ENCODE peak calls at places on chromosomes 11 and 22, in nine cellular contexts. One of them, this sample, is unnamed.
A peak's percentile ranks its signal among the peaks of the same experiment; 100 is the strongest.

GRCh38 chr22:24105661-24106060 is 75.6 kb upstream of the SUSD2 start:
- DNase-seq in A549: no peak
- DNase-seq in thoracic aorta: no peak
- DNase-seq in CD8-positive, alpha-beta memory T cell: no peak
- DNase-seq in HCT116: no peak
- DNase-seq in sigmoid colon: no peak
- DNase-seq in uterus: no peak
- DNase-seq in GM12878: no peak
- DNase-seq in CD8-positive, alpha-beta T cell: no peak
- DNase-seq in this sample: no peak

GRCh38 chr11:124900464-124900863 is 2.8 kb upstream of the ROBO4 start:
- DNase-seq in GM12878: no peak
- DNase-seq in A549: peak; percentile 49
- DNase-seq in uterus: peak; percentile 56
- DNase-seq in CD8-positive, alpha-beta T cell: peak; percentile 40
- DNase-seq in HCT116: peak; percentile 23
- DNase-seq in thoracic aorta: no peak
- DNase-seq in CD8-positive, alpha-beta memory T cell: no peak
- DNase-seq in sigmoid colon: peak; percentile 71
- DNase-seq in this sample: no peak

GRCh38 chr22:46076651-46077339 is 73.5 kb upstream of the PPARA start:
- DNase-seq in sigmoid colon: peak; percentile 84
- DNase-seq in HCT116: no peak
- DNase-seq in thoracic aorta: no peak
- DNase-seq in CD8-positive, alpha-beta memory T cell: peak; percentile 30
- DNase-seq in CD8-positive, alpha-beta T cell: no peak
- DNase-seq in uterus: peak; percentile 68
- DNase-seq in A549: peak; percentile 76
- DNase-seq in GM12878: no peak
- DNase-seq in this sample: peak; percentile 57

GRCh38 chr11:94511932-94512781 is at the start of gene C11orf97:
- DNase-seq in GM12878: no peak
- DNase-seq in sigmoid colon: peak; percentile 72
- DNase-seq in uterus: peak; percentile 33
- DNase-seq in A549: no peak
- DNase-seq in HCT116: no peak
- DNase-seq in CD8-positive, alpha-beta T cell: peak; percentile 75
- DNase-seq in thoracic aorta: no peak
- DNase-seq in CD8-positive, alpha-beta memory T cell: peak; percentile 69
- DNase-seq in this sample: peak; percentile 65

GRCh38 chr22:33921576-33922181 is 1.4 kb upstream of the LARGE1 start:
- DNase-seq in HCT116: no peak
- DNase-seq in CD8-positive, alpha-beta T cell: no peak
- DNase-seq in GM12878: no peak
- DNase-seq in thoracic aorta: no peak
- DNase-seq in uterus: peak; percentile 70
- DNase-seq in A549: peak; percentile 17
- DNase-seq in CD8-positive, alpha-beta memory T cell: no peak
- DNase-seq in sigmoid colon: peak; percentile 86
- DNase-seq in this sample: peak; percentile 46

GRCh38 chr11:17923213-17923612 is 89.6 kb downstream of the SERGEF start:
- DNase-seq in A549: no peak
- DNase-seq in CD8-positive, alpha-beta memory T cell: no peak
- DNase-seq in thoracic aorta: no peak
- DNase-seq in HCT116: no peak
- DNase-seq in uterus: no peak
- DNase-seq in CD8-positive, alpha-beta T cell: no peak
- DNase-seq in GM12878: no peak
- DNase-seq in sigmoid colon: no peak
- DNase-seq in this sample: no peak

GRCh38 chr11:44358713-44359112 is 48.8 kb upstream of the ALX4 start:
- DNase-seq in CD8-positive, alpha-beta memory T cell: no peak
- DNase-seq in thoracic aorta: no peak
- DNase-seq in CD8-positive, alpha-beta T cell: no peak
- DNase-seq in sigmoid colon: no peak
- DNase-seq in GM12878: no peak
- DNase-seq in uterus: no peak
- DNase-seq in HCT116: no peak
- DNase-seq in A549: no peak
- DNase-seq in this sample: no peak

GRCh38 chr11:67492801-67493547 is 10.1 kb downstream of the AIP start:
- DNase-seq in GM12878: no peak
- DNase-seq in sigmoid colon: peak; percentile 65
- DNase-seq in CD8-positive, alpha-beta memory T cell: no peak
- DNase-seq in thoracic aorta: no peak
- DNase-seq in CD8-positive, alpha-beta T cell: no peak
- DNase-seq in A549: no peak
- DNase-seq in HCT116: no peak
- DNase-seq in uterus: no peak
- DNase-seq in this sample: no peak

GRCh38 chr11:96748639-96749370 is 359.0 kb downstream of the JRKL start:
- DNase-seq in sigmoid colon: no peak
- DNase-seq in uterus: no peak
- DNase-seq in GM12878: no peak
- DNase-seq in HCT116: no peak
- DNase-seq in thoracic aorta: no peak
- DNase-seq in A549: no peak
- DNase-seq in CD8-positive, alpha-beta memory T cell: no peak
- DNase-seq in CD8-positive, alpha-beta T cell: no peak
- DNase-seq in this sample: no peak

GRCh38 chr11:30758946-30759501 is 172.9 kb upstream of the MPPED2 start:
- DNase-seq in CD8-positive, alpha-beta T cell: no peak
- DNase-seq in GM12878: no peak
- DNase-seq in HCT116: no peak
- DNase-seq in uterus: peak; percentile 50
- DNase-seq in sigmoid colon: peak; percentile 61
- DNase-seq in CD8-positive, alpha-beta memory T cell: no peak
- DNase-seq in A549: no peak
- DNase-seq in thoracic aorta: no peak
- DNase-seq in this sample: no peak

GRCh38 chr22:42683599-42684283 is 34.5 kb upstream of the CYB5R3 start:
- DNase-seq in uterus: peak; percentile 86
- DNase-seq in CD8-positive, alpha-beta T cell: no peak
- DNase-seq in CD8-positive, alpha-beta memory T cell: no peak
- DNase-seq in sigmoid colon: peak; percentile 96
- DNase-seq in thoracic aorta: no peak
- DNase-seq in HCT116: no peak
- DNase-seq in A549: no peak
- DNase-seq in GM12878: no peak
- DNase-seq in this sample: no peak

GRCh38 chr11:120883404-120884135 is 140.3 kb upstream of the TBCEL start:
- DNase-seq in uterus: peak; percentile 37
- DNase-seq in HCT116: no peak
- DNase-seq in GM12878: no peak
- DNase-seq in thoracic aorta: peak; percentile 11
- DNase-seq in sigmoid colon: no peak
- DNase-seq in CD8-positive, alpha-beta memory T cell: no peak
- DNase-seq in A549: no peak
- DNase-seq in CD8-positive, alpha-beta T cell: no peak
- DNase-seq in this sample: no peak

GRCh38 chr22:37309221-37310074 is 27.1 kb downstream of the CYTH4 start:
- DNase-seq in uterus: no peak
- DNase-seq in CD8-positive, alpha-beta memory T cell: peak; percentile 78
- DNase-seq in CD8-positive, alpha-beta T cell: peak; percentile 82
- DNase-seq in sigmoid colon: no peak
- DNase-seq in A549: no peak
- DNase-seq in HCT116: no peak
- DNase-seq in GM12878: peak; percentile 55
- DNase-seq in thoracic aorta: no peak
- DNase-seq in this sample: no peak

GRCh38 chr22:47439643-47440265 is 677.3 kb downstream of the TBC1D22A start:
- DNase-seq in HCT116: no peak
- DNase-seq in sigmoid colon: peak; percentile 15
- DNase-seq in CD8-positive, alpha-beta T cell: no peak
- DNase-seq in A549: no peak
- DNase-seq in thoracic aorta: no peak
- DNase-seq in CD8-positive, alpha-beta memory T cell: no peak
- DNase-seq in GM12878: no peak
- DNase-seq in uterus: no peak
- DNase-seq in this sample: no peak
- H3K9me3 ChIP-seq in HCT116: no peaks in the 10 kb centered on the region
- H3K9me3 ChIP-seq in sigmoid colon: no peaks in the 10 kb centered on the region
- H3K9me3 ChIP-seq in CD8-positive, alpha-beta T cell: no peaks in the 10 kb centered on the region
- H3K9me3 ChIP-seq in A549: peaks cover 9% of the 10 kb centered on the region
- H3K9me3 ChIP-seq in thoracic aorta: no peaks in the 10 kb centered on the region
- H3K9me3 ChIP-seq in CD8-positive, alpha-beta memory T cell: no peaks in the 10 kb centered on the region
- H3K9me3 ChIP-seq in GM12878: no peaks in the 10 kb centered on the region
- H3K9me3 ChIP-seq in uterus: no peaks in the 10 kb centered on the region
- H3K9me3 ChIP-seq in this sample: peaks cover 11% of the 10 kb centered on the region

DNA sequence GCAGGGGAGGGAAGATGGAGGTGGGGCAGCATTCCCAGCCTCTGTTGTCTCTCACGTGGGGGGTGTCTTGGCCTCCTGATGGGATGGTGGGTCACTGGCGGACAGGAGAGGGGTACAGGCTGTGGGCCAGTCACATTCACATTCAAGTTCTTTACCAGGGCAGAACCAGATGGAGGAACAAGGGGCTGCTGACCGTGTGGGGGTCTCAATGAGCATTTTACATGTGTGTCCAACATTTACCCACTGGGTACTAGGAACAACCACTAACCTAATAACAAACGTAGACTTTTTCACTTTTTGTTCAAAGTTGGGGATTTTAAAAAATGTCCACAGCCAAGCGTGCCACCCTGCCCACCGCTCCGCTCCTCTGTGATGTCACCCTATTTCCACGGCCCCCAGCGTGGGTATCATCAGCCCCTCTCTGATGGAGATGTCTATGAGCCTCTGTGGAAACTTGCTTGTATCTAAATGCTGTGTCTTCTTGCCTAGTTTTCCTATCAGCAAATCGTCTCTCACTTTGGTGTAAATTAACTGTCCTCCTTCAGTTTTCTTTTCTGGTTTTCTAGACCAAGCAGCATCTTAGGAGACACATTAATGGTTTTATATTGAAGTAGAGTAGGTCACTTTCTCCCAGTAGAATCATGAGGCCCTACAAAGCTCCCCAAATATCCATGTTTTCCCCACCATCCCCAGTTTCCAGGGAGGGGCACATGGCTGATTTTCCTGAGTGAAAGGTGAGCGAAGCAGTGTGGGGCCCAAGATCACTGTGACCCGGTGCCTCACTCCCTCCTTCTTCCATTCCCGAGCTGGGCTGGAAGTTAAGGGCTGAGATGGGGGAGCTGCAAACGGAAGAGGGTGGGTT is 936.7 kb downstream of the BRD1 start:
- DNase-seq in A549: no peak
- DNase-seq in thoracic aorta: no peak
- DNase-seq in GM12878: no peak
- DNase-seq in uterus: no peak
- DNase-seq in sigmoid colon: peak; percentile 22
- DNase-seq in HCT116: no peak
- DNase-seq in CD8-positive, alpha-beta memory T cell: peak; percentile 3
- DNase-seq in CD8-positive, alpha-beta T cell: peak; percentile 35
- DNase-seq in this sample: no peak
- H3K9me3 ChIP-seq in A549: no peaks in the 10 kb centered on the region
- H3K9me3 ChIP-seq in thoracic aorta: no peaks in the 10 kb centered on the region
- H3K9me3 ChIP-seq in GM12878: no peaks in the 10 kb centered on the region
- H3K9me3 ChIP-seq in uterus: no peaks in the 10 kb centered on the region
- H3K9me3 ChIP-seq in sigmoid colon: no peaks in the 10 kb centered on the region
- H3K9me3 ChIP-seq in HCT116: no peaks in the 10 kb centered on the region
- H3K9me3 ChIP-seq in CD8-positive, alpha-beta memory T cell: no peaks in the 10 kb centered on the region
- H3K9me3 ChIP-seq in CD8-positive, alpha-beta T cell: no peaks in the 10 kb centered on the region
- H3K9me3 ChIP-seq in this sample: peaks cover 6% of the 10 kb centered on the region

DNA sequence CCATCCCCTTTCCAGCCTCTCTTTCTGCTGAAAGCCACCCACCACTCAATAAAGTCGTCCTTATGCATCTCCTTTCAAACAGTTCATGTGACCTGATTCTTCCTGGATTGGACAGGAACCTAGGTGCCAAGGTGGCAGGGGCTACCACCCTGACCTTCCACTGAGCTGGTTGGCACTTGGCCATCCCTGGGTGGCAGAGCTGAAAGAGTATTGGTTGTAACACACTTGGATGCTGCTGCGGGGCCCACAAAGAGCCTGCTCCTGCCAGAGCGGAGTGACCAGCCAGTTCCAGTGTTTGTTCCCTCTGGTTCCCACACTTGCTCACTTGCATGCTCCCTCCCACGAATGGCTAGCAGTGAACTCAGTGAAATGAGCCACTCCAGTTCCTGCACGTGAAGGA is 57.2 kb upstream of the OR4C15 start:
- DNase-seq in GM12878: no peak
- DNase-seq in A549: no peak
- DNase-seq in sigmoid colon: peak; percentile 50
- DNase-seq in CD8-positive, alpha-beta T cell: no peak
- DNase-seq in CD8-positive, alpha-beta memory T cell: no peak
- DNase-seq in thoracic aorta: no peak
- DNase-seq in uterus: no peak
- DNase-seq in HCT116: no peak
- DNase-seq in this sample: no peak
- H3K9me3 ChIP-seq in GM12878: no peaks in the 10 kb centered on the region
- H3K9me3 ChIP-seq in A549: peaks cover 7% of the 10 kb centered on the region
- H3K9me3 ChIP-seq in sigmoid colon: no peaks in the 10 kb centered on the region
- H3K9me3 ChIP-seq in CD8-positive, alpha-beta T cell: peaks cover 3% of the 10 kb centered on the region
- H3K9me3 ChIP-seq in CD8-positive, alpha-beta memory T cell: peaks cover 4% of the 10 kb centered on the region
- H3K9me3 ChIP-seq in thoracic aorta: no peaks in the 10 kb centered on the region
- H3K9me3 ChIP-seq in uterus: no peaks in the 10 kb centered on the region
- H3K9me3 ChIP-seq in HCT116: peaks cover 26% of the 10 kb centered on the region
- H3K9me3 ChIP-seq in this sample: no peaks in the 10 kb centered on the region

GRCh38 chr22:30992565-30992964 is 23.5 kb downstream of the TUG1 start:
- DNase-seq in GM12878: no peak
- DNase-seq in HCT116: no peak
- DNase-seq in CD8-positive, alpha-beta T cell: no peak
- DNase-seq in CD8-positive, alpha-beta memory T cell: no peak
- DNase-seq in thoracic aorta: no peak
- DNase-seq in A549: no peak
- DNase-seq in sigmoid colon: no peak
- DNase-seq in uterus: no peak
- DNase-seq in this sample: no peak

GRCh38 chr22:30985561-30986208 is 16.6 kb downstream of the TUG1 start:
- DNase-seq in GM12878: no peak
- DNase-seq in CD8-positive, alpha-beta T cell: no peak
- DNase-seq in thoracic aorta: no peak
- DNase-seq in HCT116: no peak
- DNase-seq in sigmoid colon: no peak
- DNase-seq in CD8-positive, alpha-beta memory T cell: no peak
- DNase-seq in A549: no peak
- DNase-seq in uterus: no peak
- DNase-seq in this sample: no peak

GRCh38 chr22:30990675-30991074 is 21.6 kb downstream of the TUG1 start:
- DNase-seq in A549: no peak
- DNase-seq in GM12878: no peak
- DNase-seq in uterus: no peak
- DNase-seq in thoracic aorta: no peak
- DNase-seq in sigmoid colon: no peak
- DNase-seq in HCT116: no peak
- DNase-seq in CD8-positive, alpha-beta memory T cell: no peak
- DNase-seq in CD8-positive, alpha-beta T cell: no peak
- DNase-seq in this sample: no peak

GRCh38 chr22:30984317-30984716 is 15.3 kb downstream of the TUG1 start:
- DNase-seq in sigmoid colon: no peak
- DNase-seq in CD8-positive, alpha-beta T cell: no peak
- DNase-seq in HCT116: no peak
- DNase-seq in CD8-positive, alpha-beta memory T cell: no peak
- DNase-seq in uterus: no peak
- DNase-seq in thoracic aorta: no peak
- DNase-seq in A549: peak; percentile 13
- DNase-seq in GM12878: no peak
- DNase-seq in this sample: no peak

DNA sequence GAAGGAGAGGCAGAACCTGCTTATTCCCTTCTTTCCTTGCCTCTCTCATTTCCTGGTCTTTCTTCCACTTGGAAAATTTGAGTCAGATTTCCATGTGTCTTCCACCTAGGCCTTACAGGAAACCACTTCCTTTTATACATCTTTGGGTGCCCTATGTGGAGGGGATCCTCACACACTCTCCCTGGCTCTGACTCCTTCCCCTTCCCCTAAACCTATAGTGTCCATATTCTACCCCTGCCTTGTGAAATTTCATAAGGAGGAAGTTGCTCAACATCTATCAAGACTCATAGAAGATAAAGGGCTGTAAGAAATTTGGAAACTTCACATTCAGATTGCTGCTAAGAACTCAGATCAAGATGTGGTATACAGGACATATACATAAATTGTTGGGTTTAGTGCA is 20.4 kb downstream of the TUG1 start:
- DNase-seq in thoracic aorta: no peak
- DNase-seq in A549: no peak
- DNase-seq in CD8-positive, alpha-beta memory T cell: no peak
- DNase-seq in CD8-positive, alpha-beta T cell: no peak
- DNase-seq in GM12878: no peak
- DNase-seq in uterus: no peak
- DNase-seq in HCT116: no peak
- DNase-seq in sigmoid colon: no peak
- DNase-seq in this sample: no peak
- H3K9me3 ChIP-seq in thoracic aorta: peaks cover 4% of the 10 kb centered on the region
- H3K9me3 ChIP-seq in A549: no peaks in the 10 kb centered on the region
- H3K9me3 ChIP-seq in CD8-positive, alpha-beta memory T cell: peaks cover 7% of the 10 kb centered on the region
- H3K9me3 ChIP-seq in CD8-positive, alpha-beta T cell: peaks cover 5% of the 10 kb centered on the region
- H3K9me3 ChIP-seq in GM12878: no peaks in the 10 kb centered on the region
- H3K9me3 ChIP-seq in uterus: no peaks in the 10 kb centered on the region
- H3K9me3 ChIP-seq in HCT116: peaks cover 4% of the 10 kb centered on the region
- H3K9me3 ChIP-seq in sigmoid colon: no peaks in the 10 kb centered on the region
- H3K9me3 ChIP-seq in this sample: peaks cover 2% of the 10 kb centered on the region